ENCODE peak calls at places on chromosomes 12 and 14, in five cellular contexts. W is A549, I is GM12878, O is HepG2, E is upper lobe of left lung. A is an unnamed sample.

GRCh38 chr12:63805704-63806672 is 26.3 kb downstream of the RXYLT1 start:
- ATAC-seq in W (peak; percentile 92), I (no peak), O (peak; percentile 91), E (no peak), A (no peak)

GRCh38 chr12:116336542-116337065 is 59.1 kb upstream of the MED13L start:
- ATAC-seq in W (peak; percentile 60), I (peak; percentile 91), O (no peak), E (peak; percentile 58), A (no peak)

GRCh38 chr14:49485290-49485689 is 100.9 kb downstream of the RPS29 start:
- ATAC-seq in W (no peak), I (no peak), O (no peak), E (no peak), A (no peak)

GRCh38 chr14:76768201-76768656 is 7.0 kb downstream of the VASH1 start:
- ATAC-seq in W (no peak), I (peak; percentile 97), O (no peak), E (peak; percentile 84), A (peak; percentile 64)

GRCh38 chr14:50047274-50047676 is 69.1 kb downstream of the VCPKMT start:
- ATAC-seq in W (no peak), I (peak; percentile 87), O (peak; percentile 76), E (no peak), A (no peak)

GRCh38 chr14:60878121-60878520 is 102.8 kb downstream of the TRMT5 start:
- ATAC-seq in W (no peak), I (no peak), O (no peak), E (no peak), A (no peak)

GRCh38 chr14:50062438-50063039 is 53.8 kb downstream of the VCPKMT start:
- ATAC-seq in W (peak; percentile 13), I (peak; percentile 58), O (peak; percentile 56), E (no peak), A (no peak)

GRCh38 chr12:113149361-113150150 is at the start of gene CFAP73:
- ATAC-seq in W (peak; percentile 71), I (no peak), O (peak; percentile 81), E (peak; percentile 23), A (peak; percentile 36)

GRCh38 chr12:17866802-17867201 is 223.2 kb downstream of the RERGL start:
- ATAC-seq in W (no peak), I (no peak), O (no peak), E (no peak), A (no peak)

GRCh38 chr12:65756956-65757511 is 67.2 kb upstream of the HMGA2 start:
- ATAC-seq in W (no peak), I (peak; percentile 95), O (no peak), E (no peak), A (no peak)

GRCh38 chr12:124359671-124360581 is 65.0 kb downstream of the RFLNA start:
- ATAC-seq in W (peak; percentile 12), I (no peak), O (no peak), E (peak; percentile 71), A (peak; percentile 93)

GRCh38 chr12:49979791-49980190 is 7.0 kb downstream of the AQP6 start:
- ATAC-seq in W (no peak), I (no peak), O (no peak), E (no peak), A (no peak)

GRCh38 chr12:32595251-32595650 is 83.8 kb upstream of the DNM1L start:
- ATAC-seq in W (no peak), I (no peak), O (no peak), E (no peak), A (no peak)

GRCh38 chr12:67446716-67447115 is 177.6 kb downstream of the CAND1 start:
- ATAC-seq in W (no peak), I (no peak), O (no peak), E (no peak), A (no peak)

GRCh38 chr12:51636581-51636980 is 45.5 kb downstream of the SCN8A start:
- ATAC-seq in W (no peak), I (no peak), O (no peak), E (no peak), A (no peak)

GRCh38 chr12:116060765-116061164 is 216.7 kb downstream of the MED13L start:
- ATAC-seq in W (no peak), I (peak; percentile 97), O (no peak), E (no peak), A (no peak)

GRCh38 chr12:111757361-111758119 is 9.2 kb upstream of the ALDH2 start:
- ATAC-seq in W (no peak), I (peak; percentile 73), O (no peak), E (peak; percentile 59), A (peak; percentile 32)

GRCh38 chr12:127272864-127273263 is 994.1 kb upstream of the TMEM132C start:
- ATAC-seq in W (no peak), I (no peak), O (no peak), E (no peak), A (no peak)

GRCh38 chr14:75246546-75247285 is 31.9 kb upstream of the FOS start:
- ATAC-seq in W (no peak), I (no peak), O (no peak), E (no peak), A (no peak)

GRCh38 chr12:101690544-101691118 is 6.8 kb upstream of the CHPT1 start:
- ATAC-seq in W (no peak), I (no peak), O (no peak), E (no peak), A (no peak)

GRCh38 chr12:132133952-132134652 is 10.0 kb downstream of the DDX51 start:
- ATAC-seq in W (peak; percentile 62), I (no peak), O (peak; percentile 84), E (no peak), A (no peak)

GRCh38 chr12:109820921-109821381 is 12.2 kb downstream of the TRPV4 start:
- ATAC-seq in W (no peak), I (no peak), O (no peak), E (no peak), A (no peak)

GRCh38 chr12:113082486-113083148 is 26.1 kb downstream of the DTX1 start:
- ATAC-seq in W (no peak), I (peak; percentile 85), O (no peak), E (no peak), A (no peak)

GRCh38 chr14:64721391-64721791 is 17.2 kb downstream of the PLEKHG3 start:
- ATAC-seq in W (no peak), I (no peak), O (no peak), E (peak; percentile 3), A (peak; percentile 14)

GRCh38 chr14:35121887-35122695 is at the start of the genes PPP2R3C and PRORP:
- ATAC-seq in W (peak; percentile 94), I (peak; percentile 92), O (peak; percentile 94), E (peak; percentile 98), A (peak; percentile 95)
- TF ChIP-seq EP300 in W (no peak), I (no peak), O (peak; percentile 82), E (peak; percentile 28), A (no peak)

GRCh38 chr12:105083041-105083440 is 1.2 kb downstream of the ALDH1L2 start:
- ATAC-seq in W (no peak), I (no peak), O (no peak), E (no peak), A (no peak)

GRCh38 chr12:105076913-105077312 is 7.3 kb downstream of the ALDH1L2 start:
- ATAC-seq in W (no peak), I (no peak), O (no peak), E (no peak), A (no peak)

GRCh38 chr12:105076098-105076497 is 8.2 kb downstream of the ALDH1L2 start:
- ATAC-seq in W (no peak), I (no peak), O (no peak), E (no peak), A (no peak)

GRCh38 chr12:105077435-105077834 is 6.8 kb downstream of the ALDH1L2 start:
- ATAC-seq in W (peak; percentile 36), I (no peak), O (no peak), E (no peak), A (no peak)

DNA sequence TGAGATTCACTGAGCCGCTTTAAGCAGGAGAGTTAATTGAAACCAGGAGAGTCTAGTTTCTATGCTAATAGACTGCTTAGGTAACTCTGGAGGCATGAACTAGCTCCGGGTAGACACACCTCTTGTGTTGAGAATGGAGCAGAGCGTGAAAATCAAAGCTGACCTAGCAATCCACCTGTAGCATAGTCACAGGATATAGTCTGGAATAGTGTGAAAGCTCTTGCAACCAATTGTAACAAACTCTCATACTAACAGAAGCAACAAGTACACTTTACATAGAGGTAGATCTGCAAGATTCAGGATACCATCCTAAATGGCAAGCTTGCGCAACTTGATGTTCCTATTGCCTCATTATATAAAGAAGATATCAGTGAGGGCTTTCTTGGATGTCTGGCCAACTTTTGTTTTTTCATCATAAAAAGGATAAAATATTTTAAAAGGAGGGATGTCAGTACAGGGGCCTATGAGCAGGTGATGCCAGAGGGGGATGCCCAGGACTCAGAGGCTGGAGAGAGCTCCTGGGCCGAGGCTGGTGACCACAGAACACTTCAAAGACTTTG is 5.2 kb downstream of the ALDH1L2 start:
- ATAC-seq in W (no peak), I (no peak), O (no peak), E (no peak), A (no peak)
- TF ChIP-seq EP300 in W (no peak), I (no peak), O (no peak), E (no peak), A (no peak)

GRCh38 chr12:122228092-122228491 is 2.2 kb upstream of the DIABLO start:
- ATAC-seq in W (no peak), I (no peak), O (no peak), E (no peak), A (no peak)

GRCh38 chr12:122227341-122227740 is 1.5 kb upstream of the DIABLO start:
- ATAC-seq in W (no peak), I (no peak), O (no peak), E (no peak), A (no peak)

GRCh38 chr12:122230798-122231197 is 4.9 kb upstream of the DIABLO start:
- ATAC-seq in W (no peak), I (no peak), O (no peak), E (no peak), A (no peak)

GRCh38 chr12:122226366-122227222 is 742 bp upstream of the DIABLO start:
- ATAC-seq in W (no peak), I (peak; percentile 73), O (peak; percentile 79), E (no peak), A (no peak)

DNA sequence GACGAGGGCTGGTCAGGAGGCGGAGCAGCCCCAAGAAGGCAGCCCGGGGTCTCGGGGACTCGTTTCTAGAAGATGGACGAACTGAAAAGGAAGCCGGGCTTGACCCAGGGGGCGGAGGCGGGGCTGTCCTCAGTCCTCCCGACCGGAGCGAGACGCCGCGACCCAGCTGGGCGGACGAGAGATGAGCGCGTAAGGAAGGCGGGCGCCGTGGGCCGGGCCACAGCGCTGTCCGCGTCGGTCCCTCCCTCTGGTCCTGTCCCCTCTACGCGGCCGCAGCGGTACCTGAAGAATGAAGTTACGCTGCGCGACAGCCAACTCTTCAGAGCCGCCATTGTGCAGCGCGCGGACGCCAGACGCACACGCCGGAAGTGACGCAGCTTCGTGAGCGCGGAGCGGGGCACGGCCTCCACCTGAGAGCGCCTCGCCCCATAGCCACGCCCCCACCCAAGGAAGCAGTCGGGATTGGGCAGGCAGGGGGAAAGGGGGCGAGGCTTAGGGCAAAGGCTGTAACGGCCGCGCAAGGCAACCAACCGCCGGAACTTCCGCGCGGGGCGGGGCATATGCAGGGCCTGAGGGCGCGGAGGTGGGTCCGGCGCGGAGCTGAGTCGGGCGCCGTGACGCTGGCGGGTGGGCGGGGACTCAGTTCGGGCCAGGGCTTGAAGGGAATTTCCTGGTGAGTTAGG is at the start of gene DIABLO:
- ATAC-seq in W (peak; percentile 93), I (peak; percentile 97), O (peak; percentile 95), E (peak; percentile 100), A (peak; percentile 98)
- TF ChIP-seq EP300 in W (no peak), I (no peak), O (no peak), E (no peak), A (no peak)

GRCh38 chr14:102666635-102667034 is 74.2 kb downstream of the RCOR1 start:
- ATAC-seq in W (no peak), I (no peak), O (no peak), E (no peak), A (no peak)
- TF ChIP-seq EP300 in W (no peak), I (no peak), O (no peak), E (no peak), A (no peak)

GRCh38 chr14:26655128-26655527 is 57.3 kb upstream of the NOVA1 start:
- ATAC-seq in W (no peak), I (no peak), O (no peak), E (no peak), A (no peak)
- TF ChIP-seq EP300 in W (no peak), I (no peak), O (no peak), E (no peak), A (no peak)

A was measured in gastroesophageal sphincter.